ENCODE peak calls at places on chromosomes 5 and 9, in nine cellular contexts. P is NCI-H460; T is RPMI7951; X is NCI-H1105 treated with DMSO at 0.1 percent for 48 hours; R is mesothelial cell of epicardium; E is NCI-H2107; D is stimulated activated CD8-positive, alpha-beta memory T cell treated with anti-CD3 and anti-CD28 coated beads, Interleukin-4, amount 100 ng/mL, for 24 hours; H is SHP77; C is spleen. W is an unnamed sample.
A peak's percentile ranks its signal among the peaks of the same experiment; 100 is the strongest.

GRCh38 chr5:178466342-178466741 is 123.9 kb downstream of the COL23A1 start:
- DNase-seq in D (no peak), H (no peak), X (no peak), R (no peak), C (no peak), E (no peak), P (no peak), T (no peak), W (no peak)

GRCh38 chr9:4987996-4988421 is 2.9 kb downstream of the JAK2 start:
- DNase-seq in C (no peak), T (peak; percentile 66), R (peak; percentile 43), H (peak; percentile 24), E (peak; percentile 10), X (peak; percentile 62), D (peak; percentile 14), P (peak; percentile 37), W (peak; percentile 81)

GRCh38 chr5:94802450-94802849 is 184.0 kb downstream of the SLF1 start:
- DNase-seq in R (no peak), P (peak; percentile 3), C (no peak), T (no peak), D (no peak), X (no peak), E (no peak), H (no peak), W (peak; percentile 44)

GRCh38 chr5:307794-308579 is 13.5 kb upstream of the AHRR start:
- DNase-seq in T (no peak), E (no peak), X (no peak), H (no peak), C (no peak), R (no peak), P (no peak), D (no peak), W (no peak)

GRCh38 chr9:5773324-5773999 is 59.5 kb downstream of the ERMP1 start:
- DNase-seq in R (no peak), P (no peak), C (no peak), T (no peak), E (no peak), H (no peak), D (no peak), X (no peak), W (no peak)

GRCh38 chr5:41707853-41708603 is 162.2 kb downstream of the OXCT1 start:
- DNase-seq in T (peak; percentile 37), P (peak; percentile 28), R (no peak), D (no peak), X (peak; percentile 39), C (no peak), E (no peak), H (peak; percentile 74), W (peak; percentile 75)

GRCh38 chr9:96417610-96418073 is 528 bp downstream of the ZNF367 start:
- DNase-seq in D (no peak), X (no peak), P (no peak), E (no peak), C (peak; percentile 92), T (peak; percentile 9), R (no peak), H (no peak), W (no peak)

GRCh38 chr9:33852216-33852826 is 35.4 kb downstream of the UBE2R2 start:
- DNase-seq in X (peak; percentile 36), D (peak; percentile 7), P (peak; percentile 44), T (peak; percentile 38), H (peak; percentile 21), R (no peak), C (peak; percentile 81), E (no peak), W (peak; percentile 65)

GRCh38 chr5:36459191-36460135 is 146.9 kb upstream of the SLC1A3 start:
- DNase-seq in X (no peak), H (no peak), E (no peak), T (peak; percentile 44), C (no peak), P (no peak), R (no peak), D (no peak), W (no peak)

GRCh38 chr5:28286566-28286965 is 1248.2 kb upstream of the CDH9 start:
- DNase-seq in P (no peak), R (no peak), D (no peak), C (no peak), H (no peak), T (no peak), X (no peak), E (no peak), W (no peak)

GRCh38 chr9:114851301-114851700 is 45.5 kb upstream of the TNFSF15 start:
- DNase-seq in X (no peak), R (no peak), E (no peak), P (no peak), H (no peak), T (no peak), C (no peak), D (no peak), W (no peak)

GRCh38 chr9:100714372-100715099 is 136.7 kb downstream of the CAVIN4 start:
- DNase-seq in P (peak; percentile 65), E (peak; percentile 69), R (peak; percentile 86), C (no peak), X (peak; percentile 60), H (peak; percentile 59), D (peak; percentile 14), T (peak; percentile 58), W (peak; percentile 77)

GRCh38 chr9:118170032-118170955 is 466.1 kb downstream of the TLR4 start:
- DNase-seq in C (no peak), E (peak; percentile 1), R (peak; percentile 39), T (peak; percentile 58), D (no peak), H (peak; percentile 40), P (peak; percentile 12), X (peak; percentile 69), W (peak; percentile 68)

GRCh38 chr5:1019001-1019651 is 10.5 kb downstream of the NKD2 start:
- DNase-seq in T (no peak), X (no peak), E (no peak), C (peak; percentile 69), D (no peak), P (no peak), R (no peak), H (no peak), W (no peak)

GRCh38 chr5:170523129-170523497 is 19.3 kb downstream of the KCNIP1 start:
- DNase-seq in H (no peak), C (no peak), X (peak; percentile 82), D (no peak), P (no peak), E (no peak), R (no peak), T (peak; percentile 22), W (no peak)

GRCh38 chr5:139650689-139651501 is 2.7 kb downstream of the CXXC5 start:
- DNase-seq in R (no peak), E (no peak), P (no peak), H (peak; percentile 62), X (no peak), C (peak; percentile 81), T (peak; percentile 44), D (no peak), W (peak; percentile 94)

GRCh38 chr9:76658510-76659231 is 105.6 kb upstream of the PCA3 start:
- DNase-seq in C (no peak), P (peak; percentile 30), E (no peak), H (peak; percentile 1), T (peak; percentile 51), X (peak; percentile 35), D (no peak), R (no peak), W (peak; percentile 40)

GRCh38 chr5:116795189-116795588 is 220.6 kb upstream of the SEMA6A start:
- DNase-seq in T (no peak), P (no peak), H (no peak), C (no peak), R (no peak), X (no peak), D (no peak), E (no peak), W (no peak)

GRCh38 chr9:118059520-118060278 is 355.5 kb downstream of the TLR4 start:
- DNase-seq in D (no peak), H (no peak), T (peak; percentile 5), X (peak; percentile 53), P (peak; percentile 28), R (peak; percentile 47), E (no peak), C (no peak), W (peak; percentile 56)

GRCh38 chr9:35333551-35333950 is 156.4 kb upstream of the RUSC2 start:
- DNase-seq in C (no peak), P (no peak), D (no peak), T (no peak), H (no peak), R (no peak), E (no peak), X (no peak), W (no peak)

GRCh38 chr9:129561594-129562281 is 59.2 kb downstream of the C9orf50 start:
- DNase-seq in P (no peak), C (no peak), X (peak; percentile 28), D (no peak), R (no peak), E (peak; percentile 70), H (no peak), T (no peak), W (no peak)

GRCh38 chr5:82387041-82387818 is 109.1 kb upstream of the RPS23 start:
- DNase-seq in T (peak; percentile 95), X (no peak), E (no peak), D (no peak), R (peak; percentile 54), C (no peak), P (no peak), H (peak; percentile 70), W (no peak)

GRCh38 chr5:141369994-141370848 is at the start of gene PCDHGB3:
- DNase-seq in X (no peak), D (no peak), E (no peak), C (no peak), T (peak; percentile 42), P (no peak), R (no peak), H (no peak), W (no peak)

GRCh38 chr9:137042751-137043727 is 2.9 kb downstream of the NPDC1 start:
- DNase-seq in C (no peak), R (no peak), E (no peak), P (no peak), D (no peak), H (no peak), T (no peak), X (no peak), W (no peak)

GRCh38 chr5:180600554-180601041 is 9.3 kb upstream of the SCGB3A1 start:
- DNase-seq in T (no peak), D (no peak), P (no peak), H (no peak), X (no peak), E (no peak), R (no peak), C (peak; percentile 52), W (no peak)

GRCh38 chr5:101860563-101860962 is 435.5 kb downstream of the SLCO4C1 start:
- DNase-seq in E (no peak), X (no peak), H (no peak), D (no peak), R (no peak), P (no peak), C (no peak), T (no peak), W (no peak)

W was measured in myocyte.